ENCODE peak calls at places on chromosomes 16 and 17, in ten cellular contexts. One of them, this sample, is unnamed. For H3K9me3, the result is how much of the 10 kb centered on the place peaks cover.

GRCh38 chr17:67359960-67360817 is 6.2 kb downstream of the PSMD12 start:
- DNase-seq in thyroid gland: no peak
- DNase-seq in CD8-positive, alpha-beta T cell: peak
- DNase-seq in ascending aorta: no peak
- DNase-seq in HCT116: peak
- DNase-seq in spleen: no peak
- DNase-seq in Panc1: no peak
- DNase-seq in fibroblast of lung: peak
- DNase-seq in heart right ventricle: no peak
- DNase-seq in A549: peak
- DNase-seq in this sample: peak

GRCh38 chr17:69593716-69594115 is 179.2 kb downstream of the MAP2K6 start:
- DNase-seq in ascending aorta: no peak
- DNase-seq in A549: no peak
- DNase-seq in heart right ventricle: no peak
- DNase-seq in CD8-positive, alpha-beta T cell: no peak
- DNase-seq in Panc1: no peak
- DNase-seq in HCT116: no peak
- DNase-seq in thyroid gland: no peak
- DNase-seq in fibroblast of lung: no peak
- DNase-seq in spleen: no peak
- DNase-seq in this sample: no peak

GRCh38 chr16:83817022-83817421 is 9.2 kb downstream of the HSBP1 start:
- DNase-seq in ascending aorta: no peak
- DNase-seq in thyroid gland: no peak
- DNase-seq in spleen: no peak
- DNase-seq in HCT116: no peak
- DNase-seq in A549: no peak
- DNase-seq in fibroblast of lung: no peak
- DNase-seq in heart right ventricle: no peak
- DNase-seq in CD8-positive, alpha-beta T cell: no peak
- DNase-seq in Panc1: no peak
- DNase-seq in this sample: no peak

GRCh38 chr17:27947005-27947406 is 53.8 kb upstream of the LYRM9 start:
- DNase-seq in fibroblast of lung: no peak
- DNase-seq in heart right ventricle: no peak
- DNase-seq in HCT116: no peak
- DNase-seq in A549: no peak
- DNase-seq in CD8-positive, alpha-beta T cell: no peak
- DNase-seq in ascending aorta: no peak
- DNase-seq in thyroid gland: no peak
- DNase-seq in spleen: no peak
- DNase-seq in Panc1: no peak
- DNase-seq in this sample: no peak

GRCh38 chr17:66667491-66668030 is 167.4 kb upstream of the CACNG5 start:
- DNase-seq in fibroblast of lung: no peak
- DNase-seq in CD8-positive, alpha-beta T cell: peak
- DNase-seq in spleen: no peak
- DNase-seq in A549: no peak
- DNase-seq in HCT116: no peak
- DNase-seq in thyroid gland: no peak
- DNase-seq in heart right ventricle: no peak
- DNase-seq in ascending aorta: no peak
- DNase-seq in Panc1: no peak
- DNase-seq in this sample: no peak

GRCh38 chr17:48541574-48542113 is 3.3 kb downstream of the HOXB2 start:
- DNase-seq in thyroid gland: no peak
- DNase-seq in fibroblast of lung: peak
- DNase-seq in CD8-positive, alpha-beta T cell: peak
- DNase-seq in HCT116: no peak
- DNase-seq in heart right ventricle: peak
- DNase-seq in ascending aorta: no peak
- DNase-seq in Panc1: no peak
- DNase-seq in A549: no peak
- DNase-seq in spleen: no peak
- DNase-seq in this sample: no peak

GRCh38 chr17:47897561-47897960 is 1.5 kb downstream of the SP2 start:
- DNase-seq in thyroid gland: no peak
- DNase-seq in spleen: no peak
- DNase-seq in heart right ventricle: no peak
- DNase-seq in fibroblast of lung: no peak
- DNase-seq in CD8-positive, alpha-beta T cell: no peak
- DNase-seq in ascending aorta: no peak
- DNase-seq in HCT116: no peak
- DNase-seq in A549: no peak
- DNase-seq in Panc1: no peak
- DNase-seq in this sample: no peak

GRCh38 chr16:27169511-27170071 is 33.7 kb upstream of the KDM8 start:
- DNase-seq in heart right ventricle: no peak
- DNase-seq in spleen: no peak
- DNase-seq in thyroid gland: no peak
- DNase-seq in A549: no peak
- DNase-seq in fibroblast of lung: peak
- DNase-seq in CD8-positive, alpha-beta T cell: peak
- DNase-seq in Panc1: no peak
- DNase-seq in HCT116: no peak
- DNase-seq in ascending aorta: no peak
- DNase-seq in this sample: no peak

GRCh38 chr17:28811594-28812135 is 30.9 kb downstream of the FAM222B start:
- DNase-seq in fibroblast of lung: peak
- DNase-seq in CD8-positive, alpha-beta T cell: peak
- DNase-seq in Panc1: peak
- DNase-seq in A549: peak
- DNase-seq in ascending aorta: no peak
- DNase-seq in thyroid gland: no peak
- DNase-seq in HCT116: peak
- DNase-seq in heart right ventricle: no peak
- DNase-seq in spleen: no peak
- DNase-seq in this sample: peak

GRCh38 chr17:14361945-14362508 is 61.1 kb downstream of the HS3ST3B1 start:
- DNase-seq in A549: no peak
- DNase-seq in Panc1: no peak
- DNase-seq in HCT116: no peak
- DNase-seq in ascending aorta: no peak
- DNase-seq in CD8-positive, alpha-beta T cell: no peak
- DNase-seq in fibroblast of lung: no peak
- DNase-seq in thyroid gland: no peak
- DNase-seq in spleen: no peak
- DNase-seq in heart right ventricle: no peak
- DNase-seq in this sample: peak

GRCh38 chr16:5633845-5634440 is 536.3 kb upstream of the EEF2KMT start:
- DNase-seq in CD8-positive, alpha-beta T cell: no peak
- DNase-seq in heart right ventricle: no peak
- DNase-seq in ascending aorta: no peak
- DNase-seq in HCT116: peak
- DNase-seq in thyroid gland: no peak
- DNase-seq in A549: peak
- DNase-seq in Panc1: peak
- DNase-seq in spleen: no peak
- DNase-seq in fibroblast of lung: peak
- DNase-seq in this sample: no peak

GRCh38 chr16:4178468-4179010 is 62.3 kb upstream of the ADCY9 start:
- DNase-seq in ascending aorta: no peak
- DNase-seq in HCT116: no peak
- DNase-seq in heart right ventricle: no peak
- DNase-seq in thyroid gland: no peak
- DNase-seq in Panc1: no peak
- DNase-seq in A549: no peak
- DNase-seq in fibroblast of lung: no peak
- DNase-seq in spleen: no peak
- DNase-seq in CD8-positive, alpha-beta T cell: no peak
- DNase-seq in this sample: no peak

GRCh38 chr16:27520982-27521673 is 28.6 kb downstream of the GTF3C1 start:
- DNase-seq in ascending aorta: no peak
- DNase-seq in HCT116: no peak
- DNase-seq in Panc1: no peak
- DNase-seq in A549: no peak
- DNase-seq in CD8-positive, alpha-beta T cell: no peak
- DNase-seq in fibroblast of lung: peak
- DNase-seq in spleen: peak
- DNase-seq in heart right ventricle: peak
- DNase-seq in thyroid gland: no peak
- DNase-seq in this sample: peak

DNA sequence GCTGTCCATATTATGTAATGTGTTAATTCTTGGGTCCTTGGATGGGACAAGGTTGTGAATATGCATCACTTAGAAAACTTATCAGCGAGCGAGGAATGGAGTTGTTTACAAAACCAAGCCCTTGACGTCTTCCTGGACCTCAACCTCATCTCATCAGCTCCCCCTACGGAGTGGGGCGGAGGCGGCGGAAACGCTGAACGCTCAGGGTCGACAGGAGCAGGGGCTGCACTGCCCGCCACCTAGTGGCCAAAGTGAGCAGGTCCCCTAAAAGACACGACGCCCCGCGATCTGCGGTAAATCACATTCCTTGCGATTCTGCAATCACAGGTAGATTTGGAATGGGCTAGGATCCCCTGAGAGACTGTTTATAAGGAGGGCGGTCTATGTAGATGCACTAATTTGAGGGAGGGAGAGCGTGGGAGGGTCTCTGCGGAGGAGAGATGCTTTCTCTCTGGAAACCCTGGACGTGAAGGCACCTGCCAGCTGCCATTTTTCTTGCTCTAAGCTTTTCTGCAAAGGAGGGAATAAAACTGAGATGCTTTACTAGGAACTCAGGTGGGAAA is 5.4 kb upstream of the ICAM2 start:
- DNase-seq in A549: peak
- DNase-seq in spleen: peak
- DNase-seq in CD8-positive, alpha-beta T cell: peak
- DNase-seq in thyroid gland: peak
- DNase-seq in HCT116: peak
- DNase-seq in Panc1: peak
- DNase-seq in heart right ventricle: peak
- DNase-seq in fibroblast of lung: peak
- DNase-seq in ascending aorta: peak
- DNase-seq in this sample: peak
- H3K27ac ChIP-seq in A549: peak
- H3K27ac ChIP-seq in spleen: peak
- H3K27ac ChIP-seq in CD8-positive, alpha-beta T cell: peak
- H3K27ac ChIP-seq in thyroid gland: no peak
- H3K27ac ChIP-seq in HCT116: no peak
- H3K27ac ChIP-seq in Panc1: no peak
- H3K27ac ChIP-seq in heart right ventricle: peak
- H3K27ac ChIP-seq in fibroblast of lung: no peak
- H3K27ac ChIP-seq in ascending aorta: no peak
- H3K27ac ChIP-seq in this sample: no peak

DNA sequence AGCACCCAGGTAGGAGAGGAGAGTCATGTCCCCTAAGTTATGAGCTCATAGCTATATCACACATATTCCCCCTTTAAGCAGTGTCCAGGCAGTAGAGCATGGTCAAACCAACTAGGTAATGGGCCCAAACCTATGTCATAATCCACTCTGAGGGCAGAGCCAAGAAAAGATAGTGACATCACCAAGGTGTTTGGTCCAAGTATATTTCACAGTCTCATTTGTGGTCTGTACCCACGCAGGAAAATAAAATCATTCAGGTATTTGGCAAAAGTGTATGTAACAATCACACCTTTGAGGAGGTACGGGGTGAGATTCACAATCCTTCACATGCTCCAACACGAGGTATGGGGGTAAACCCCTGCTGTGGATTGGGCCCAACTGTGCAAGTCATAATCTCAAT is 2112.8 kb downstream of the TP53TG3F start:
- DNase-seq in spleen: no peak
- DNase-seq in A549: no peak
- DNase-seq in heart right ventricle: no peak
- DNase-seq in thyroid gland: no peak
- DNase-seq in fibroblast of lung: no peak
- DNase-seq in CD8-positive, alpha-beta T cell: no peak
- DNase-seq in HCT116: no peak
- DNase-seq in Panc1: no peak
- DNase-seq in ascending aorta: no peak
- DNase-seq in this sample: no peak
- H3K9me3 ChIP-seq in spleen: half or more
- H3K9me3 ChIP-seq in A549: under half
- H3K9me3 ChIP-seq in heart right ventricle: under half
- H3K9me3 ChIP-seq in thyroid gland: under half
- H3K9me3 ChIP-seq in fibroblast of lung: under half
- H3K9me3 ChIP-seq in CD8-positive, alpha-beta T cell: under half
- H3K9me3 ChIP-seq in HCT116: under half
- H3K9me3 ChIP-seq in Panc1: under half
- H3K9me3 ChIP-seq in ascending aorta: under half
- H3K9me3 ChIP-seq in this sample: under half

GRCh38 chr17:21143695-21144094 is 16.9 kb downstream of the DHRS7B start:
- DNase-seq in HCT116: no peak
- DNase-seq in fibroblast of lung: no peak
- DNase-seq in spleen: no peak
- DNase-seq in heart right ventricle: no peak
- DNase-seq in CD8-positive, alpha-beta T cell: no peak
- DNase-seq in thyroid gland: no peak
- DNase-seq in Panc1: no peak
- DNase-seq in ascending aorta: no peak
- DNase-seq in A549: no peak
- DNase-seq in this sample: no peak

GRCh38 chr17:21146362-21147021 is 19.7 kb downstream of the DHRS7B start:
- DNase-seq in A549: no peak
- DNase-seq in heart right ventricle: no peak
- DNase-seq in CD8-positive, alpha-beta T cell: no peak
- DNase-seq in spleen: no peak
- DNase-seq in Panc1: no peak
- DNase-seq in thyroid gland: no peak
- DNase-seq in ascending aorta: no peak
- DNase-seq in fibroblast of lung: no peak
- DNase-seq in HCT116: no peak
- DNase-seq in this sample: no peak

GRCh38 chr17:21140911-21141310 is 14.1 kb downstream of the DHRS7B start:
- DNase-seq in thyroid gland: no peak
- DNase-seq in A549: no peak
- DNase-seq in spleen: no peak
- DNase-seq in heart right ventricle: no peak
- DNase-seq in Panc1: no peak
- DNase-seq in fibroblast of lung: no peak
- DNase-seq in ascending aorta: no peak
- DNase-seq in HCT116: no peak
- DNase-seq in CD8-positive, alpha-beta T cell: no peak
- DNase-seq in this sample: no peak
- H3K4me3 ChIP-seq in thyroid gland: no peak
- H3K4me3 ChIP-seq in A549: no peak
- H3K4me3 ChIP-seq in spleen: no peak
- H3K4me3 ChIP-seq in heart right ventricle: no peak
- H3K4me3 ChIP-seq in Panc1: no peak
- H3K4me3 ChIP-seq in fibroblast of lung: no peak
- H3K4me3 ChIP-seq in ascending aorta: no peak
- H3K4me3 ChIP-seq in HCT116: no peak
- H3K4me3 ChIP-seq in CD8-positive, alpha-beta T cell: no peak
- H3K4me3 ChIP-seq in this sample: no peak

GRCh38 chr17:60862482-60862881 is 184.8 kb downstream of the BCAS3 start:
- DNase-seq in fibroblast of lung: no peak
- DNase-seq in ascending aorta: no peak
- DNase-seq in thyroid gland: no peak
- DNase-seq in HCT116: no peak
- DNase-seq in CD8-positive, alpha-beta T cell: no peak
- DNase-seq in heart right ventricle: no peak
- DNase-seq in Panc1: no peak
- DNase-seq in A549: no peak
- DNase-seq in spleen: no peak
- DNase-seq in this sample: no peak

GRCh38 chr17:60863892-60864673 is 186.4 kb downstream of the BCAS3 start:
- DNase-seq in spleen: no peak
- DNase-seq in A549: no peak
- DNase-seq in thyroid gland: no peak
- DNase-seq in HCT116: no peak
- DNase-seq in Panc1: no peak
- DNase-seq in heart right ventricle: no peak
- DNase-seq in ascending aorta: no peak
- DNase-seq in CD8-positive, alpha-beta T cell: no peak
- DNase-seq in fibroblast of lung: peak
- DNase-seq in this sample: no peak

GRCh38 chr17:60864674-60865080 is 187.0 kb downstream of the BCAS3 start:
- DNase-seq in spleen: no peak
- DNase-seq in A549: no peak
- DNase-seq in thyroid gland: no peak
- DNase-seq in CD8-positive, alpha-beta T cell: no peak
- DNase-seq in fibroblast of lung: no peak
- DNase-seq in heart right ventricle: no peak
- DNase-seq in HCT116: no peak
- DNase-seq in Panc1: no peak
- DNase-seq in ascending aorta: no peak
- DNase-seq in this sample: no peak
- H3K27ac ChIP-seq in spleen: no peak
- H3K27ac ChIP-seq in A549: no peak
- H3K27ac ChIP-seq in thyroid gland: no peak
- H3K27ac ChIP-seq in CD8-positive, alpha-beta T cell: no peak
- H3K27ac ChIP-seq in fibroblast of lung: no peak
- H3K27ac ChIP-seq in heart right ventricle: no peak
- H3K27ac ChIP-seq in HCT116: no peak
- H3K27ac ChIP-seq in Panc1: no peak
- H3K27ac ChIP-seq in ascending aorta: peak
- H3K27ac ChIP-seq in this sample: no peak

This sample was measured in WERI-Rb-1.